ENCODE peak calls at places on chromosomes 3 and 15, in six cellular contexts. T is bronchial epithelial cell, B is psoas muscle, J is transverse colon, D is AG10803, Q is cardiac fibroblast. N is an unnamed sample.

GRCh38 chr3:126125781-126126251 is 41.9 kb upstream of the SLC41A3 start:
- DNase-seq in Q (no peak), T (no peak), J (peak; percentile 4), D (no peak), B (peak; percentile 16), N (no peak)

GRCh38 chr3:115862824-115863223 is 239.5 kb downstream of the GAP43 start:
- DNase-seq in T (no peak), B (no peak), D (no peak), J (no peak), Q (no peak), N (no peak)

GRCh38 chr3:127220497-127220896 is 27.6 kb downstream of the PRR23E start:
- DNase-seq in D (no peak), J (no peak), Q (no peak), T (no peak), B (no peak), N (no peak)

GRCh38 chr3:115975353-115975752 is 352.0 kb downstream of the GAP43 start:
- DNase-seq in D (peak; percentile 26), Q (peak; percentile 47), B (no peak), T (peak; percentile 86), J (no peak), N (no peak)

GRCh38 chr3:74713977-74714376 is 99.5 kb upstream of the CNTN3 start:
- DNase-seq in B (no peak), J (no peak), D (no peak), Q (no peak), T (no peak), N (no peak)

GRCh38 chr3:195196266-195196665 is 74.7 kb downstream of the XXYLT1 start:
- DNase-seq in D (peak; percentile 57), Q (peak; percentile 60), J (no peak), B (no peak), T (peak; percentile 49), N (no peak)

GRCh38 chr3:195441476-195441970 is 1.3 kb downstream of the ACAP2 start:
- DNase-seq in B (no peak), T (no peak), D (peak; percentile 19), J (peak; percentile 24), Q (peak; percentile 13), N (no peak)

GRCh38 chr15:62983956-62984355 is 58.6 kb upstream of the TPM1 start:
- DNase-seq in D (no peak), J (no peak), Q (no peak), B (no peak), T (no peak), N (no peak)

GRCh38 chr3:13111874-13112520 is 38.8 kb upstream of the IQSEC1 start:
- DNase-seq in T (no peak), J (peak; percentile 40), B (no peak), D (no peak), Q (no peak), N (no peak)

GRCh38 chr15:56468271-56468912 is 3.5 kb upstream of the MNS1 start:
- DNase-seq in Q (no peak), B (no peak), D (peak; percentile 18), T (no peak), J (no peak), N (no peak)

GRCh38 chr15:56460947-56461346 is 4.0 kb downstream of the MNS1 start:
- DNase-seq in Q (no peak), J (no peak), T (no peak), D (no peak), B (no peak), N (no peak)

GRCh38 chr15:56467626-56468025 is 2.7 kb upstream of the MNS1 start:
- DNase-seq in B (no peak), T (no peak), J (no peak), Q (no peak), D (no peak), N (no peak)

GRCh38 chr15:56469484-56469883 is 4.5 kb upstream of the MNS1 start:
- DNase-seq in J (no peak), Q (no peak), D (no peak), T (no peak), B (no peak), N (no peak)

GRCh38 chr15:56464893-56465520 is at the start of gene MNS1:
- DNase-seq in T (peak; percentile 96), D (peak; percentile 95), B (peak; percentile 93), J (peak; percentile 90), Q (peak; percentile 96), N (peak; percentile 80)
- TF ChIP-seq CTCF in T (no peak), D (no peak), B (no peak), J (no peak), Q (no peak), N (no peak)

DNA sequence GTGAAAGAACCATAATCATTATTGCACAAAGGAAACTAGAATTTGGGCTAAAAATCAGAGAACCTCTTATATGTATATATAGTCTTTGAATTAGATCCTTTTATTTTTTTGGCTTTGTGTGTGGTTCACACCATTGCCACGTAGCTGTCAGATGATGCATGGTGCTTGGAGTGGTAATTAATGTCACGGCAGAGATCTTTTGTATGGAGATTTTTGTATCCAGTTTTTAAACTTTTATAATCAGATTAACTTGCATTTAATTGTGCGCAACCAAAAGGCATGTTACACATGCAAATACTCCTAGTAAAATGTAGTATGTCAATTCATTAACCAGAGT is 831 bp downstream of the ABHD10 start:
- DNase-seq in T (no peak), J (no peak), B (no peak), Q (no peak), D (no peak), N (no peak)
- H3K4me3 ChIP-seq in T (peak overlapping the region; percentile 85), J (no peak overlapping the region), B (peak overlapping the region; percentile 89), Q (peak overlapping the region; percentile 86), D (peak overlapping the region; percentile 85), N (peak overlapping the region; percentile 70)

GRCh38 chr3:155753038-155753647 is 8.3 kb upstream of the PLCH1 start:
- DNase-seq in J (no peak), D (peak; percentile 38), T (peak; percentile 43), B (no peak), Q (peak; percentile 65), N (no peak)
- TF ChIP-seq CTCF in J (peak; percentile 21), D (peak; percentile 51), T (peak; percentile 45), B (peak; percentile 27), Q (peak; percentile 39), N (peak; percentile 64)

DNA sequence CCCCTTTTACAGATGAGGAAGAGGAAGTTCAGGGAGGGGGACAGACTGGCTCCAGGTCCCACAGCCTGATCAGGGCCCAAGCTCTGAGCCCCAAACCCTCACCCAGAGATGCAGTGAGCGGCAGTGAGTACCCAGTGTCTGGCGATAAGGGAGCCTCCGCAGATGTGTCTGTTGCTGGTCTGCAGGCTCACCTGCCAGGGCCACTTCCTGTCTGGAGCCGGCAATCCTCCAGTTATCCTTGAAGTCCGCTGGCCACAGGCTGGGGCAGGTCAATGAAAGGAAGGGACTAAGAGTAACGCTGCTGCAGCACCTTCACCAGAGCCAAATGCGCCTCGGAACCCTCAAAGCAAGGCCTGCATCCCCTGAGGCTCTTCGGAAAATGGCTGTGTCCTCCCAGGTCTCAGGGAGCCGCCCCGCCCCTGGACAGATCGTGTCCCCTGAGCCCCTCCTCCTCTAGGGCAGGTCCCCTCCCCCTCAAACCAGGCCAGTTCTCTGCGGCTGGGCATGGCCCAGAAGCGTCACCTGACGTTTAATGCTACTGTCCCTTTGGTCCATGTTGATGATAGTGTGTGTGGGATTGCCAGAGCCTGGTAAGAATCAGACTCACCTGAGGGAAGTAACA is 51.5 kb downstream of the MYL3 start:
- DNase-seq in T (no peak), Q (no peak), D (no peak), B (no peak), J (no peak), N (no peak)
- H3K4me3 ChIP-seq in T (peak overlapping the region; percentile 31), Q (no peak overlapping the region), D (no peak overlapping the region), B (peak overlapping the region; percentile 58), J (no peak overlapping the region), N (no peak overlapping the region)

GRCh38 chr3:69143605-69144004 is 21.2 kb upstream of the LMOD3 start:
- DNase-seq in D (peak; percentile 33), B (no peak), Q (no peak), J (no peak), T (peak; percentile 66), N (no peak)

GRCh38 chr3:69145688-69146087 is 23.3 kb upstream of the LMOD3 start:
- DNase-seq in Q (no peak), J (no peak), D (no peak), B (no peak), T (no peak), N (no peak)

GRCh38 chr3:69142090-69142489 is 19.7 kb upstream of the LMOD3 start:
- DNase-seq in J (no peak), B (no peak), T (no peak), D (no peak), Q (peak; percentile 13), N (no peak)

GRCh38 chr3:69143055-69143454 is 20.7 kb upstream of the LMOD3 start:
- DNase-seq in B (no peak), J (no peak), D (no peak), Q (no peak), T (no peak), N (no peak)

GRCh38 chr3:69144631-69145244 is 22.3 kb upstream of the LMOD3 start:
- DNase-seq in Q (no peak), D (no peak), T (no peak), B (no peak), J (no peak), N (no peak)
- TF ChIP-seq CTCF in Q (no peak), D (no peak), T (no peak), B (no peak), J (no peak), N (no peak)

N was measured in epithelial cell of proximal tubule.